ENCODE peak calls at places on chromosome 22, in ten cellular contexts. Z is T1000, N is NCI-H187 treated with DMSO at 0.1 percent for 48 hours, W is vagina, C is NB4, Q is left ventricle myocardium inferior, O is naive B cell, V is iris pigment epithelial cell, E is anterior cingulate cortex, K is HCT116. M is an unnamed sample.

GRCh38 chr22:49270595-49271368 is 556.9 kb downstream of the BRD1 start:
- DNase-seq in Z (no peak), N (no peak), W (peak; percentile 79), C (no peak), Q (no peak), O (no peak), V (no peak), E (no peak), K (no peak), M (no peak)

GRCh38 chr22:36737776-36738175 is 34.2 kb upstream of the CACNG2 start:
- DNase-seq in Z (no peak), N (no peak), W (peak; percentile 70), C (no peak), Q (peak; percentile 37), O (no peak), V (no peak), E (no peak), K (no peak), M (no peak)

GRCh38 chr22:30047364-30047738 is 32.9 kb upstream of the HORMAD2 start:
- DNase-seq in Z (no peak), N (no peak), W (peak; percentile 55), C (peak; percentile 61), Q (no peak), O (no peak), V (peak; percentile 31), E (no peak), K (no peak), M (peak; percentile 62)

GRCh38 chr22:29992341-29993275 is 87.7 kb upstream of the HORMAD2 start:
- DNase-seq in Z (no peak), N (no peak), W (no peak), C (no peak), Q (no peak), O (no peak), V (peak; percentile 41), E (no peak), K (no peak), M (no peak)

GRCh38 chr22:46077669-46078099 is 72.6 kb upstream of the PPARA start:
- DNase-seq in Z (no peak), N (no peak), W (no peak), C (no peak), Q (peak; percentile 21), O (no peak), V (no peak), E (no peak), K (no peak), M (no peak)

GRCh38 chr22:40415531-40416266 is 45.3 kb downstream of the SGSM3 start:
- DNase-seq in Z (no peak), N (no peak), W (no peak), C (peak; percentile 43), Q (no peak), O (peak; percentile 39), V (no peak), E (no peak), K (no peak), M (no peak)

GRCh38 chr22:37519268-37520195 is at the start of gene CARD10:
- DNase-seq in Z (no peak), N (no peak), W (no peak), C (peak; percentile 61), Q (peak; percentile 50), O (no peak), V (no peak), E (no peak), K (no peak), M (peak; percentile 67)

GRCh38 chr22:48651981-48652538 is 1175.6 kb downstream of the BRD1 start:
- DNase-seq in Z (no peak), N (no peak), W (no peak), C (no peak), Q (no peak), O (no peak), V (no peak), E (no peak), K (no peak), M (no peak)

GRCh38 chr22:28207281-28208030 is 288.4 kb upstream of the PITPNB start:
- DNase-seq in Z (no peak), N (no peak), W (no peak), C (no peak), Q (no peak), O (no peak), V (peak; percentile 69), E (no peak), K (no peak), M (no peak)

GRCh38 chr22:20109411-20110358 is 6.2 kb upstream of the RANBP1 start:
- DNase-seq in Z (no peak), N (no peak), W (no peak), C (no peak), Q (peak; percentile 13), O (no peak), V (no peak), E (no peak), K (no peak), M (peak; percentile 62)

GRCh38 chr22:47328550-47329243 is 566.2 kb downstream of the TBC1D22A start:
- DNase-seq in Z (peak; percentile 78), N (no peak), W (no peak), C (peak; percentile 95), Q (no peak), O (no peak), V (peak; percentile 95), E (no peak), K (peak; percentile 95), M (peak; percentile 40)

GRCh38 chr22:41380993-41381328 is 781 bp upstream of the TEF start:
- DNase-seq in Z (peak; percentile 75), N (no peak), W (no peak), C (no peak), Q (no peak), O (no peak), V (peak; percentile 96), E (no peak), K (peak; percentile 67), M (no peak)

GRCh38 chr22:43643362-43643761 is 168.7 kb downstream of the EFCAB6 start:
- DNase-seq in Z (no peak), N (no peak), W (no peak), C (no peak), Q (no peak), O (no peak), V (no peak), E (no peak), K (no peak), M (no peak)

GRCh38 chr22:44449061-44449682 is 48.9 kb downstream of the RTL6 start:
- DNase-seq in Z (peak; percentile 84), N (no peak), W (no peak), C (peak; percentile 59), Q (no peak), O (no peak), V (peak; percentile 73), E (no peak), K (no peak), M (peak; percentile 25)

GRCh38 chr22:50141462-50141861 is 29.1 kb upstream of the PANX2 start:
- DNase-seq in Z (no peak), N (no peak), W (no peak), C (no peak), Q (no peak), O (no peak), V (no peak), E (no peak), K (no peak), M (no peak)

GRCh38 chr22:47067331-47067890 is 305.0 kb downstream of the TBC1D22A start:
- DNase-seq in Z (no peak), N (no peak), W (no peak), C (no peak), Q (peak; percentile 7), O (no peak), V (no peak), E (no peak), K (no peak), M (no peak)

GRCh38 chr22:35421121-35421520 is 21.2 kb downstream of the MCM5 start:
- DNase-seq in Z (no peak), N (no peak), W (no peak), C (no peak), Q (no peak), O (no peak), V (no peak), E (no peak), K (no peak), M (no peak)

GRCh38 chr22:43777204-43777671 is 34.9 kb downstream of the EFCAB6 start:
- DNase-seq in Z (peak; percentile 5), N (no peak), W (no peak), C (no peak), Q (no peak), O (no peak), V (peak; percentile 65), E (no peak), K (no peak), M (no peak)

GRCh38 chr22:42170946-42171345 is 40.3 kb upstream of the CYP2D6 start:
- DNase-seq in Z (no peak), N (no peak), W (no peak), C (no peak), Q (no peak), O (no peak), V (no peak), E (no peak), K (no peak), M (no peak)

GRCh38 chr22:45366713-45367112 is 46.7 kb downstream of the SMC1B start:
- DNase-seq in Z (no peak), N (no peak), W (no peak), C (no peak), Q (no peak), O (no peak), V (no peak), E (no peak), K (no peak), M (no peak)

GRCh38 chr22:16608931-16609330 is 16.3 kb upstream of the CCT8L2 start:
- DNase-seq in Z (no peak), N (no peak), W (no peak), C (no peak), Q (no peak), O (no peak), V (no peak), E (no peak), K (no peak), M (peak; percentile 56)

M was measured in K562.